ENCODE peak calls at places on chromosome 22, in four cellular contexts. J is K562, B is GM12878, A is HepG2. D is an unnamed sample.

GRCh38 chr22:38941488-38941987 is 15.9 kb upstream of the APOBEC3A start:
- DNase-seq in J (no peak), B (peak), A (no peak), D (no peak)

GRCh38 chr22:38424525-38425080 is 30.4 kb downstream of the KCNJ4 start:
- DNase-seq in J (no peak), B (no peak), A (no peak), D (no peak)

GRCh38 chr22:44585559-44586121 is 87.6 kb upstream of the RTL6 start:
- DNase-seq in J (no peak), B (no peak), A (no peak), D (no peak)

GRCh38 chr22:20438066-20438677 is 547 bp upstream of the SCARF2 start:
- DNase-seq in J (no peak), B (no peak), A (no peak), D (no peak)

GRCh38 chr22:30235687-30236170 is 10.8 kb downstream of the LIF start:
- DNase-seq in J (no peak), B (no peak), A (no peak), D (no peak)

GRCh38 chr22:38034278-38034882 is 22.8 kb upstream of the PICK1 start:
- DNase-seq in J (peak), B (peak), A (peak), D (peak)

GRCh38 chr22:29511126-29511854 is 31.3 kb downstream of the NEFH start:
- DNase-seq in J (no peak), B (no peak), A (no peak), D (no peak)

GRCh38 chr22:31969789-31970489 is 25.6 kb downstream of the YWHAH start:
- DNase-seq in J (peak), B (no peak), A (peak), D (peak)

GRCh38 chr22:48919851-48920589 is 907.7 kb downstream of the BRD1 start:
- DNase-seq in J (no peak), B (no peak), A (no peak), D (no peak)

GRCh38 chr22:46256358-46256958 is 6.4 kb upstream of the CDPF1 start:
- DNase-seq in J (peak), B (no peak), A (peak), D (no peak)

GRCh38 chr22:47444746-47445065 is 682.3 kb downstream of the TBC1D22A start:
- DNase-seq in J (no peak), B (no peak), A (no peak), D (no peak)

GRCh38 chr22:42933783-42934144 is 76.7 kb upstream of the ARFGAP3 start:
- DNase-seq in J (no peak), B (no peak), A (peak), D (no peak)

GRCh38 chr22:22404598-22405284 is 103.8 kb downstream of the ZNF280B start:
- DNase-seq in J (no peak), B (no peak), A (no peak), D (no peak)

GRCh38 chr22:30537083-30537731 is 9.3 kb downstream of the SEC14L6 start:
- DNase-seq in J (no peak), B (no peak), A (no peak), D (no peak)

GRCh38 chr22:32723632-32724031 is 77.9 kb upstream of the TIMP3 start:
- DNase-seq in J (no peak), B (peak), A (no peak), D (no peak)

GRCh38 chr22:46061431-46062231 is 84.7 kb upstream of the WNT7B start:
- DNase-seq in J (no peak), B (no peak), A (peak), D (no peak)

GRCh38 chr22:35355744-35356420 is 25.0 kb upstream of the HMOX1 start:
- DNase-seq in J (no peak), B (no peak), A (no peak), D (no peak)

GRCh38 chr22:43823353-43823908 is 11.3 kb upstream of the EFCAB6 start:
- DNase-seq in J (no peak), B (no peak), A (peak), D (no peak)

GRCh38 chr22:32327596-32328171 is 30.0 kb upstream of the RFPL3 start:
- DNase-seq in J (no peak), B (no peak), A (no peak), D (no peak)

GRCh38 chr22:30252411-30253204 is 6.0 kb upstream of the LIF start:
- DNase-seq in J (no peak), B (no peak), A (no peak), D (no peak)

GRCh38 chr22:27686534-27686933 is 115.0 kb downstream of the MN1 start:
- DNase-seq in J (peak), B (no peak), A (peak), D (no peak)

GRCh38 chr22:47822459-47822858 is 1060.0 kb downstream of the TBC1D22A start:
- DNase-seq in J (no peak), B (no peak), A (no peak), D (no peak)

GRCh38 chr22:35446365-35446764 is 46.4 kb downstream of the MCM5 start:
- DNase-seq in J (no peak), B (no peak), A (no peak), D (no peak)

GRCh38 chr22:20531404-20532181 is 24.2 kb downstream of the MED15 start:
- DNase-seq in J (no peak), B (no peak), A (peak), D (no peak)

GRCh38 chr22:35308480-35308945 is 8.8 kb downstream of the TOM1 start:
- DNase-seq in J (no peak), B (peak), A (no peak), D (no peak)

GRCh38 chr22:47209547-47210023 is 447.1 kb downstream of the TBC1D22A start:
- DNase-seq in J (no peak), B (no peak), A (no peak), D (no peak)

GRCh38 chr22:43014062-43014875 is 680 bp downstream of the PACSIN2 start:
- DNase-seq in J (peak), B (no peak), A (peak), D (peak)

GRCh38 chr22:39220897-39221850 is 23.6 kb downstream of the PDGFB start:
- DNase-seq in J (no peak), B (no peak), A (no peak), D (no peak)

DNA sequence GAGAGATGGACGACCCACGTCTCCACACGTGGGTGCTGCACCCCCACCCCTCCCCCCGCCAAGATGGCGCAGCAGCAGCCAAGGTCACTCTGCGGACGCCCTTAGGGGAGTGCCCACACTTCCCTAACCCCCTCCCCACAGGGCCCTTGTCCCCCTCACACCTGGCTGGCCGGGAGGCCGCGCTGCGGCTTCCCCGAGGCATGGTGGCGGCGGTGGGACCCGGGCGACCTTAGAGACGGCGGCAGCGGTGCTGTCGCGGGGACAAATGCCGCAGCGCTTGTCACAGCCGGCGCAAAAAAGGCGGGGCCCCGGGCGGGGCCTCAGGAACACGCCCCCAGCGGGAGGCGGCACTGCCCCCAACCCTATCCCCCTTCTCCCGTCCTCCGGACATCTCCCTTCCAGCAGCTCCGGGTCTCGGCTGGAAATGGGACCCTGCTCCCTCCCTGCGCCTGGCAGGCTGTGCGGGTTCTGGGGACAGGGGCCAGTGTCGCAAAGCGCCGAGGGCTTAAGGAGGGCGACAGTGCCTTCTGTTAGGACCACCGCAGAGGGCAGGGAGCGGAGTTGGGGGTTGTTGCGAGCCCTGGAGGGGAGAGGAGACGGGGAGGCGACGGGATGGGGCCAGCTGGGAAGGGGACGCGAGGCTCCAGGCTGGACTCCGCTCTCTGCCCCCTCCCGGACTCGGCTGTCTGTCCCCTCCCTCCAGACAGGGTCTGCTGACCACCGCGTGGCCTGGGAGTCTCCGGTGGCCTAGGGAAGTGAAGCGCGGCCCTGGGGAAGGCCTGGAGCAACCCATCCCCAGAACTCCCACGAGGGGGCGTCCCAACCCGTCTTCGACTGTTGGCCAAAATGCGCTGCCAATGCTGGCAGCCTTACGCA is at the start of gene CHCHD10:
- DNase-seq in J (peak), B (no peak), A (peak), D (peak)
- TF ChIP-seq FOXK2 in J (no peak), B (no peak), A (no peak), D (no peak)

DNA sequence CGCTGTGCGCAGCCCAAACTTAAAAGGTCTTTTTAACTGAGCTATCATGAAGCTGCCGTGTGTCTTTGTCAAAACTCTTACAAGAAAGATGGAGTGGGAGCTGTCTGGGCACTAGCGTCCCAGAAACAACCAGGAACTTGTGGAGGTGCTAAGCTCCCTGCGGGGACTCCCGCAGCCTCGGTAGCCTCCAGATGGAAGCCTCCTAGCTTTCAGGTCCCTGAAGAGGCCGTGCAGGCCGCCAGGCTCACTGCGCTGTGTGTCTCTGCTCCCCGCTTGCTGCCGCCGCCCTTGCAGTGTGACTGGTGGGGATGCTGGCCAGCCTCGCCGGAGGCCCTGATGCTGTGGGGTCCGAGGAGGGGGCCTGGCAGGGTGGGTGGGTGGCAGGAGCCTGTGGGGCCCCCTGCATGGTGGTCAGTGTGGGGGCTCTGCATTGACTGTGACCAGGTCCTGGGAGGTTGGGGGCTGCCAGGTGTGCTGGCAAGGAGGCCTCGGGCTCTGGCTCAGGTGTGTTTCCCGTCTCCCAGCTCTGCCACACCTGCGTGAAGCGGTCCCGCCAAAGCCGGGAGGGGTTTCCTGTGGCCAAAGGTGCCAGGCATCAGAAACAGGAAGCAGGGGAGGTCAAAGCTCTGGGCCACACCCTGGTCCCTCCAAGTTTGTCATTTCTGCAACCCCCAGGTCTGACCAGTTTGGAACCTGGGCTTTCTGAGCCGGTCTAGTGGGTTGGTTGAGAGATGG is 1.2 kb downstream of the TRABD start:
- DNase-seq in J (no peak), B (no peak), A (no peak), D (no peak)
- TF ChIP-seq FOXK2 in J (no peak), B (no peak), A (no peak), D (no peak)

DNA sequence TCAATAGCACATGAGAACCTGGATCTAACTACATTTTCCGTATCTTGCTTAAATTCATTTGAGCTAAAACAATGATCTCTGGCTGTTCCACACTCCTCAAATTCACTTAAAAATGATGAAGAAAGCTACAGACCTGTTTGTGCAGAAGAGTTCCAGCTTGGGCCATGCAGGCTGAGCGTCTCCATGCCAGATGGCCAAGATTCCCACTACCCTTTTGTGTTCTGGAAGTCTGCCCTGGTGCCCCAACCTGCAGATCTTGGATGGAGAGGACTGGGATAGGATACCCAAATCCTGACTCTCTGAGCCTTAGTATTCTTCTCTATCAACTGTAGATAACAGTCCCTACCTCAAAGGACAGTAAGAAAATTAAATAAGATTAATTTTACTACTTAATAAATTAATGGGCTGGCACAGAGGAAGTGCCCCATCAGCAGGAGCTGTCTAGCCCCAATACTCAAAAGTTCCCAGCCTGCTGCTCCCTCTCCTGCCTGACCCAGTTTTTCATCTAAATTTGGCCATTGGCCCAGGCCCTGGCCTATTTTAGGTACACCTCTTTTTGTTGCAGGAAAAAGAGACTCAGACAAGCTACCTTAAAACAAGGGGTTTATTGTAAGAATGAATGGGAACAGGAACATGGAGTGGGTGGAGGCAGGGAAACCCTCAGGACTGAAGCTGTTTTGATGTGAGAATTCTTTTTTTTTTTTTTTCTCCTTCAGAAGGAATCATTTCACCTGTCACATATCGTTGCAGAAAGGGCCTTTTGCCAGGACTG is 81.4 kb upstream of the GRK3 start:
- DNase-seq in J (no peak), B (no peak), A (no peak), D (no peak)
- TF ChIP-seq FOXK2 in J (no peak), B (no peak), A (no peak), D (no peak)

GRCh38 chr22:36865346-36865745 is 4.5 kb downstream of the NCF4 start:
- DNase-seq in J (no peak), B (no peak), A (no peak), D (no peak)
- TF ChIP-seq FOXK2 in J (no peak), B (no peak), A (no peak), D (no peak)

GRCh38 chr22:25641650-25642049 is 77.2 kb downstream of the GRK3 start:
- DNase-seq in J (no peak), B (no peak), A (no peak), D (no peak)

GRCh38 chr22:25645266-25645665 is 80.8 kb downstream of the GRK3 start:
- DNase-seq in J (no peak), B (no peak), A (no peak), D (no peak)

GRCh38 chr22:25645964-25646363 is 81.5 kb downstream of the GRK3 start:
- DNase-seq in J (no peak), B (no peak), A (no peak), D (no peak)

GRCh38 chr22:25644122-25644521 is 79.6 kb downstream of the GRK3 start:
- DNase-seq in J (no peak), B (no peak), A (no peak), D (no peak)

DNA sequence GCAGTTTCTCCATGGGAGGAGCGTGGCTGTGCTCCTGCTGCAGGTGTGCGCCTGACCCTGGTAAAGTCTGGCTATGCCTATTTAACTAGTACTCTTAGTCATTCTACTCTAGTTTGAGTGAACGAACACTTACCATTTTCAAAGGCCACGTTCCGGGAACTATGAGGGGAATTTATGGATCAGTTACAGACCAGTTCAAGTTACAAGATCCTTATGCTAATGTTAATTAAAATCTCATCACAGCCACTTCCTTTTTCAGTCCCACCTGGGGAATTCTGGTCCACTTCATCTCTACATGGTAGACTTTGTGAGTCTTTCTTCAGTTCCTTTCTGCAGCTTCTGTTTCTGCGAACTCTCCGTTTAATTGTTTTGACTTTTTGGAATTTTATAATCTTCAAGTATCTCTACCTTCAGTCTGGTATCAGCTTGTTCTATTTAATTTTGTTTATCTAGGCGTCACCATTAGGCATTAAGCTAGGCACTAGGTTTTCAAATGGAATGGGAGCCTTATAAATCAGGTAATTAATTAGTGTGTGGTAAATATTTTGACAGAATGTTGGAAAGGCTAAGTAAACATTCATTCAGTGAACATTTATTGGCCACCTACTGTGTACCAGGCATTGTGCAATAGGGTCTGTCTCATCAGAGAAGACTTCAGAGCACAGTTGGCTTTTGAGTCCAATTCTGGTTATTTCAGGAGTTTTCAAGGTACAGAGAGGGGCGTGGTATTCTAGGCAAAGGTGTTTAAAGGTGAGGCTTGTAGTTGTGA is 78.9 kb downstream of the GRK3 start:
- DNase-seq in J (no peak), B (peak), A (no peak), D (no peak)
- TF ChIP-seq FOXK2 in J (no peak), B (no peak), A (no peak), D (no peak)

DNA sequence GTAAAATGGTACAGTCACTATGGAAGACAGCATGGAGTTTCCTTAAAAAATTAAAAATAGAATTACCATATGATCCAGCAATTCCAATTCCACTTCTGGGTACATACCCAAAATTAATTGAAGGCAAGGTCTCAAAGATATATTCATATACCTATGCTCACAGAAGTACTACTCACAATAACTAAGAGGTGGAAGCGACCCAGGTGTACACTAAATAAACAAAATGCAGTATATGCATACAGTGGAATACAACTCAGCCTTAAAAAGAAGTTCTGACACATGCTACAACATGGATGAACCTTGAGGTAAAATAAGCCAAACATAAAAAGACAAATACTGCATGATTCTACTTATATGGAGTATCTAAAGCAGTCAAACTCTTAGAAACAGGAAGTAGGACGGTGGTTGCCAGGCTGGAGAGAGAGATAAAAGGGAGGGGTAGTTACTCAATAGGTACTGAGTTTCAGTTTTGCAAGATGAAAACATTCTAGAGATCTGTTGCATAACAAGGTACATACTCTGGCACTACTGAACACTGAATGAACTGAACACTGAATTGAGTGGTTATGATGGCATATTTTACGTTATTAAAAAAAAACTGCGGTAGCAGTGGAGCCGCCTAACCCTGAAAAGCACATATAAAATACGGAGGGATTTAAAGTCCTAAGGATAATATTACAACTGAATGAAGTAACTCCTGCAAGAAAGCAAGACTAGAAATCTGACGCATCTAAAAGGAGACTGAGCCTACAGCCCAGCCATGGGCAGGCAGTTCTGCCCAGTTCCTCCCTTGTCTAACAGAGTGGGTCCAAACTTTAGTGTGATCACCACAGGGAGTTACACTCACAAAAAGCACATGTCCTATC is 12.8 kb downstream of the DGCR2 start:
- DNase-seq in J (peak), B (peak), A (peak), D (no peak)
- TF ChIP-seq FOXK2 in J (peak), B (no peak), A (no peak), D (no peak)

D was measured in HEK293T.